ENCODE peak calls at places on chromosomes 6 and 20, in four cellular contexts. P is GM12891, G is endothelial cell of umbilical vein, C is spleen. A is an unnamed sample.

GRCh38 chr6:151647871-151648639 is 154.2 kb downstream of the CCDC170 start:
- DNase-seq in G (peak), C (no peak), P (no peak), A (no peak)

GRCh38 chr20:58802061-58802460 is 48.6 kb downstream of the GNAS-AS1 start:
- DNase-seq in C (no peak), P (no peak), G (no peak), A (no peak)

GRCh38 chr20:60482609-60483008 is 524.4 kb downstream of the CDH26 start:
- DNase-seq in C (no peak), P (no peak), G (no peak), A (no peak)

GRCh38 chr6:5497896-5498578 is 236.7 kb downstream of the FARS2 start:
- DNase-seq in C (no peak), P (no peak), G (peak), A (no peak)

GRCh38 chr20:54044156-54044555 is 26.2 kb downstream of the BCAS1 start:
- DNase-seq in G (no peak), C (no peak), P (no peak), A (no peak)

GRCh38 chr20:9978395-9979004 is 56.3 kb upstream of the ANKEF1 start:
- DNase-seq in C (no peak), P (peak), G (peak), A (no peak)

GRCh38 chr6:136535880-136536620 is 14.2 kb downstream of the MAP7 start:
- DNase-seq in G (no peak), C (no peak), P (no peak), A (no peak)

GRCh38 chr20:60086936-60087562 is 128.8 kb downstream of the CDH26 start:
- DNase-seq in G (no peak), P (no peak), C (no peak), A (no peak)

GRCh38 chr6:21905531-21905930 is 312.0 kb downstream of the SOX4 start:
- DNase-seq in C (no peak), G (no peak), P (no peak), A (no peak)

GRCh38 chr20:63635431-63636141 is 8.7 kb upstream of the GMEB2 start:
- DNase-seq in P (no peak), G (no peak), C (peak), A (no peak)

GRCh38 chr20:658202-658601 is 5.2 kb upstream of the SRXN1 start:
- DNase-seq in G (no peak), P (no peak), C (no peak), A (no peak)

GRCh38 chr20:35344354-35344837 is 52.2 kb upstream of the FAM83C start:
- DNase-seq in P (no peak), G (peak), C (no peak), A (no peak)

GRCh38 chr20:10519361-10520048 is 84.4 kb downstream of the SLX4IP start:
- DNase-seq in P (no peak), C (no peak), G (no peak), A (no peak)

GRCh38 chr6:79570129-79570801 is 33.0 kb upstream of the LCA5 start:
- DNase-seq in G (peak), C (no peak), P (no peak), A (no peak)

GRCh38 chr6:89145461-89145961 is 344 bp upstream of the PM20D2 start:
- DNase-seq in C (no peak), G (peak), P (peak), A (peak)

GRCh38 chr6:89146748-89147715 is 1.2 kb downstream of the PM20D2 start:
- DNase-seq in G (peak), C (no peak), P (no peak), A (no peak)

GRCh38 chr6:89148016-89148750 is 2.3 kb downstream of the PM20D2 start:
- DNase-seq in C (no peak), G (no peak), P (no peak), A (no peak)

GRCh38 chr6:89145962-89146747 is at the start of gene PM20D2:
- DNase-seq in P (peak), C (peak), G (peak), A (peak)

DNA sequence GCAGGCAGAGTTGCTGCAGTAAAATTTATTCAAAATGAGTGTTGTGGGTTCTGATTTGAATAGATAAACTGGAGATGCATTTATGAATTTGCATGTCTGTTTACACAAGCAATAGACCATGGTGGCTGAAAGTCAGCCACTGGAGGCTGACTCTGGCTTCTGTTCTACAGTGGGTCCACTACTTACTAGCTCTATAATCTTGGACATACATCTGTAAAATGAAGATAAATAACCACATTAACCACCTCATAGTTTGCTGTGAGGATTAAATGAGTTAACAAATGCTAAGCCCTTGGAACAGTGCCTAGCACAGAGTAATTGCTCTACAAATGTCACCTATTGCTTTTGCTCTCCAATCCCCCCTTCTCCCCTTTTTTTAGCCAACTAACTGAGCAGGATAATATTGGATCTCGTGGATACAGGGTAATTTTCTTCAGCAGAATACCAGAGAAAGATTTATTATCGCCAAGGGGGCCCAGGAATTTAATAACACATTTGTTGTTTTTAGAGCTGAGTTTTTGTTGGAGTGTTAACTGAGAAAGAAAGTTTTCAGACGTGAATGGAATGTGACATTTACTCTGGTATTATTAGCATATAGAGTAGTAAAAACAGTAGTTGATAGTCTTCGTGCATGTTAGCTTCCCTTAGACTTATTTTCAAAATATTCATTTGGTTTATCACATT is 1.4 kb upstream of the PM20D2 start:
- DNase-seq in C (no peak), P (peak), G (no peak), A (peak)
- TF ChIP-seq POLR2AphosphoS5 in C (no peak), P (no peak), G (no peak), A (no peak)

DNA sequence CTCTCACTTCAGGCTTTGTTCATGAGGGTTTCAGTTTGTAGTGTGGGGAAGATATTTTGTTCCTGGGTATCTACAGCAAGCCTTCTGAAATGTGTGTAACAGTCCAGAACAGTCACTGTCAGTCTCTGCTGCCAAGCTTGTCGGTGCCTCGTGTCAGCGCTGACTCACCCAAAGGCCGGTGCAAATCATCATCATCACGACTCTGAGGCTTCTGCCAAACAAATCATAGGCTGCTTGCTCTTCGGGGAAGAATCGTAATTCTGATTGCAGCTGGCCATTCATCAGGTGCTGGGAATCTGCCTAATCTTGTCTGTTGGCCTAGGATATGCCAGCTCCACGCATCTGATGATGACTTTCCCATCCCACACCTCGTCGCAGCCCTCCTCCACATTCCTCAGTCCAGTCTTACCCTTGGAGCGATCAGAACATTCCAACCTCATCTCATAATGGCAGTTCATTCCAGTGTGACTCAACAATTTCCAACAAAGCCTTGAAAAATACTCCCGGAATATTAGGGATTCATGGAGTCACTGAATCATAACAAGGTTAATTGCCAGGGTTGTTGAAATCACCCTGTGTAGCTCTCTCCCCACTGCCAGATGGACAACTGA is 40.9 kb downstream of the ALDH8A1 start:
- DNase-seq in G (peak), C (no peak), P (no peak), A (no peak)
- TF ChIP-seq POLR2A in G (peak), C (no peak), P (no peak), A (no peak)

GRCh38 chr6:40899684-40900155 is 139.3 kb downstream of the UNC5CL start:
- DNase-seq in C (no peak), P (no peak), G (no peak), A (no peak)
- TF ChIP-seq POLR2AphosphoS5 in C (no peak), P (no peak), G (no peak), A (no peak)

GRCh38 chr6:43059168-43060033 is at the start of the genes KLC4 and MRPL2:
- DNase-seq in P (peak), G (peak), C (peak), A (peak)
- TF ChIP-seq POLR2A in P (peak), G (peak), C (peak), A (peak)

DNA sequence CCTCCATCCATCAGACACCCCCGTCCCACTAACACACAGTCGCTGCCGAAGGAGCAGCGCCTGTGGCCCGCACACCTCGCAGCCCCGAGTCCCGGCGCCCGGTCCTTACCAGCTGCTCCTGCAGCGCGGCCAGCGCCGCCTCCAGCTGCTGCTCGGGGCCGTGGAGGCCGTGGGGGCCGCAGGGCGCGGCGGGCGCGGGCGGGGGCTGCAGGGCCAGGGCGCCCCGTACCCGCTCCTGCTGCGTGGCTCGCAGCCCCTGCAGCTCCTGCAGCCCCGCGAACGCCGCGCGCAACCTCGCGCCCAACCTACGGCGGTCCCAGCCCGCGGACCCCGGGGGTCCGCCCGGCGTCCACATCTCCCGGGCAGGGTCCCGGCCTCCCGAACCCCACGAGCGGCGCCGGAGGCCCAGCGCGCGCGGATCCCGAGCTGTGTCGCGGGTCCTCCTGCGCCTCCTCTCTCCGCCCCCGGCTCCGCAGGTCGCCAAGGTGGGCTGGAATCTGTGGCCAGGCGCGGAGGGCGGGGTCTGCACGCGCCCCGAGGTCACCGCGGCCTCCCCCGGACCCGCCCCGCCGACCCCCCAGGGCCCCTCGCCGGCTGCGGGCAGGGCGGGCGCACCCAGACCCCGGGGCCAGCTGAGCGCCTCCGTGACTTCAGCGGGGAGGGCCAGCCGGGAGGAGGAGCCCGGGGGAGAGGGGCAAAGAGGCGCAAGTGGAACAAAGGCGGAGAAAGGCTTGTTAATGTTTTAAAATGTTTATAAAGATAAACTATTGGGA is at the start of gene DACT2:
- DNase-seq in C (no peak), P (no peak), G (no peak), A (no peak)
- TF ChIP-seq POLR2AphosphoS5 in C (no peak), P (no peak), G (no peak), A (no peak)

GRCh38 chr6:26571592-26572296 is 25.0 kb upstream of the ABT1 start:
- DNase-seq in G (peak), P (no peak), C (peak), A (no peak)
- TF ChIP-seq POLR2A in G (no peak), P (no peak), C (no peak), A (no peak)

GRCh38 chr20:5081196-5081595 is 38.6 kb downstream of the PCNA start:
- DNase-seq in P (no peak), C (no peak), G (no peak), A (no peak)

GRCh38 chr20:5077761-5078387 is 41.9 kb downstream of the PCNA start:
- DNase-seq in C (no peak), G (no peak), P (no peak), A (no peak)

GRCh38 chr20:5080384-5080877 is 39.3 kb downstream of the PCNA start:
- DNase-seq in C (peak), G (no peak), P (no peak), A (no peak)

GRCh38 chr20:5074050-5074674 is 45.6 kb downstream of the PCNA start:
- DNase-seq in C (no peak), G (no peak), P (no peak), A (no peak)

GRCh38 chr20:5078399-5078958 is 41.3 kb downstream of the PCNA start:
- DNase-seq in G (peak), P (peak), C (peak), A (peak)
- TF ChIP-seq POLR2AphosphoS5 in G (no peak), P (peak), C (peak), A (peak)